ENCODE peak calls at places on chromosomes 6 and 20, in seven cellular contexts. E is GM12878, A is SJSA1, H is fibroblast of lung, J is suprapubic skin, U is H1, R is MM.1S. Z is an unnamed sample. For H3K4me1 and H3K36me3, the result is how much of the 10 kb centered on the place peaks cover.

GRCh38 chr6:331622-332521 is 39.6 kb downstream of the DUSP22 start:
- DNase-seq in E (peak), A (no peak), H (no peak), J (no peak), U (no peak), R (no peak), Z (no peak)

GRCh38 chr6:40626886-40627285 is 39.7 kb upstream of the LRFN2 start:
- DNase-seq in E (no peak), A (no peak), H (no peak), J (no peak), U (no peak), R (no peak), Z (no peak)

GRCh38 chr6:43972179-43972914 is 154.9 kb downstream of the MRPL14 start:
- DNase-seq in E (no peak), A (no peak), H (peak), J (no peak), U (no peak), R (no peak), Z (peak)

GRCh38 chr6:170287371-170287876 is 3.5 kb downstream of the DLL1 start:
- DNase-seq in E (no peak), A (no peak), H (no peak), J (peak), U (no peak), R (no peak), Z (no peak)

GRCh38 chr6:170155464-170156196 is 135.2 kb downstream of the DLL1 start:
- DNase-seq in E (no peak), A (no peak), H (no peak), J (no peak), U (no peak), R (no peak), Z (no peak)

GRCh38 chr20:57048027-57048869 is 218.2 kb downstream of the BMP7 start:
- DNase-seq in E (no peak), A (no peak), H (no peak), J (no peak), U (no peak), R (peak), Z (no peak)

GRCh38 chr20:3090565-3090964 is 6.0 kb upstream of the AVP start:
- DNase-seq in E (no peak), A (no peak), H (no peak), J (no peak), U (no peak), R (no peak), Z (no peak)

GRCh38 chr6:46486186-46486585 is 5.1 kb downstream of the RCAN2 start:
- DNase-seq in E (no peak), A (no peak), H (no peak), J (no peak), U (no peak), R (no peak), Z (no peak)

GRCh38 chr6:106892186-106892585 is 82.3 kb downstream of the CD24 start:
- DNase-seq in E (no peak), A (no peak), H (no peak), J (no peak), U (no peak), R (no peak), Z (no peak)

GRCh38 chr6:4801491-4802118 is 25.4 kb downstream of the CDYL start:
- DNase-seq in E (peak), A (no peak), H (no peak), J (no peak), U (no peak), R (peak), Z (no peak)

GRCh38 chr20:34022154-34022842 is 28.6 kb downstream of the RALY start:
- DNase-seq in E (peak), A (no peak), H (no peak), J (no peak), U (no peak), R (peak), Z (no peak)
- H3K4me1 ChIP-seq in E (under half), A (under half), H (under half), J (under half), U (under half), R (half or more), Z (under half)

DNA sequence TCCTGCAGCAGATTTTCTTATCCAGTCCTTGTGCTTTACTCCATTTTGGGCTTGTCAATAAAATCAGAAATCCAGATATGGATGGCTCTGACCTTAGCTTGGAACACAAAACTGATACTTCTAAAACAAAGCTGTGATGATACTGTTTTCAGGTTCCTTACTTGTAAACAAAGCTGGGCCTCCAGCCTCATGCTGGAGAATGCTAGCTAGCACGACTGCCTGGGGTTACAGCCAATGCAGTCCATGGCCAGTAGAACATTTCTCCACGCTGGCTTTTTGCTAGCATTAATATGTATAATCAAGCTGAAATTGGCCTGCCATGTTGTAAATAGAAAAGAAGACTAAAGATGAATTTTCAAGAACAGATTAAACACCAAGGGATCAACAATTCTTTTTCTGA is 63.9 kb downstream of the MTHFD1L start:
- DNase-seq in E (no peak), A (no peak), H (no peak), J (no peak), U (no peak), R (no peak), Z (no peak)
- H3K36me3 ChIP-seq in E (under half), A (half or more), H (under half), J (under half), U (under half), R (under half), Z (half or more)

GRCh38 chr6:108655840-108656650 is 95.3 kb downstream of the FOXO3 start:
- DNase-seq in E (no peak), A (peak), H (peak), J (no peak), U (no peak), R (no peak), Z (no peak)

GRCh38 chr6:108658174-108658573 is 97.5 kb downstream of the FOXO3 start:
- DNase-seq in E (no peak), A (no peak), H (no peak), J (no peak), U (no peak), R (no peak), Z (no peak)

GRCh38 chr6:108653864-108654402 is 93.2 kb downstream of the FOXO3 start:
- DNase-seq in E (no peak), A (no peak), H (peak), J (no peak), U (no peak), R (no peak), Z (no peak)

GRCh38 chr6:108654465-108655106 is 93.9 kb downstream of the FOXO3 start:
- DNase-seq in E (no peak), A (no peak), H (peak), J (no peak), U (no peak), R (no peak), Z (no peak)

DNA sequence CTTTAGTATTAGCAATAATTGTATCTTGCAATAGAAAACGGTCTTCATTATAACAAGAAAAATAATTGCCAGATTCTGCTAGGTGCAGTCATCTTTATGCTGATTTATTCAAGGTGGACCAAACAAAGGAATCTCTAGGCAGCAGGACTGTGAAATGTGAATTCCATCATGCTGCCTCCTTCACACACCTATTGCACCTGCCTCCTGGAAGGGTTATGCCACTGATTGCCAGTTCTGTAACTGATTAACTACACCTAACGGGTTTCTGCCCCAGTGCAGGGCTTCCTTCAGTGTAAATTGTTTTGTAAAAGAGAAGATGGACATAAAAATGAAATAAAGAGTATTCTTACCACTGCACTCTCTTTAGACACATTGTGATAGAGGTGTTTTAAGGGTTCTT is 96.1 kb downstream of the FOXO3 start:
- DNase-seq in E (no peak), A (no peak), H (no peak), J (no peak), U (no peak), R (no peak), Z (no peak)
- H3K4me1 ChIP-seq in E (under half), A (under half), H (under half), J (half or more), U (under half), R (half or more), Z (half or more)

DNA sequence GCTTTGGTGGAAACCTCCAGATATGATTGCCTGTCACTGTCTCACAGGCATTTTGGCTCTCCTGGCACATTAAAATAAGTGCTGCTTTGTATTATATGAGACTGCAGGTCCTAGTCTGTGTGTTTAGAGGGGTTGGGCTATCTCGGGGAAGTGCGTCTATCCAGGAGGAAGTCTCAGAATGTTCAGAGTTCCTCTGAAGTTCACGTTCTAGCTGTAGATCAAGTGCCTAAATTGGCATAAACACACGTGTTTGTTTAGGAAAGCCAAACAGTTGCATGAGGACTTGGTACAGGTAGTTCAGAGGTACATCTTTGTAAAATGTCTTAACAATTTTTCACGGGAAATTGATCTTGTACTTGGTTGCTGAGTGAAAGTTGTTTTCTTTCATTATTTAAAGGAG is 36.4 kb upstream of the SLC22A1 start:
- DNase-seq in E (no peak), A (no peak), H (no peak), J (no peak), U (no peak), R (no peak), Z (no peak)
- H3K36me3 ChIP-seq in E (under half), A (half or more), H (under half), J (half or more), U (half or more), R (under half), Z (half or more)

GRCh38 chr6:142927274-142927586 is 17.7 kb downstream of the HIVEP2 start:
- DNase-seq in E (no peak), A (no peak), H (no peak), J (no peak), U (no peak), R (no peak), Z (no peak)
- H3K4me1 ChIP-seq in E (under half), A (under half), H (under half), J (under half), U (under half), R (under half), Z (under half)

DNA sequence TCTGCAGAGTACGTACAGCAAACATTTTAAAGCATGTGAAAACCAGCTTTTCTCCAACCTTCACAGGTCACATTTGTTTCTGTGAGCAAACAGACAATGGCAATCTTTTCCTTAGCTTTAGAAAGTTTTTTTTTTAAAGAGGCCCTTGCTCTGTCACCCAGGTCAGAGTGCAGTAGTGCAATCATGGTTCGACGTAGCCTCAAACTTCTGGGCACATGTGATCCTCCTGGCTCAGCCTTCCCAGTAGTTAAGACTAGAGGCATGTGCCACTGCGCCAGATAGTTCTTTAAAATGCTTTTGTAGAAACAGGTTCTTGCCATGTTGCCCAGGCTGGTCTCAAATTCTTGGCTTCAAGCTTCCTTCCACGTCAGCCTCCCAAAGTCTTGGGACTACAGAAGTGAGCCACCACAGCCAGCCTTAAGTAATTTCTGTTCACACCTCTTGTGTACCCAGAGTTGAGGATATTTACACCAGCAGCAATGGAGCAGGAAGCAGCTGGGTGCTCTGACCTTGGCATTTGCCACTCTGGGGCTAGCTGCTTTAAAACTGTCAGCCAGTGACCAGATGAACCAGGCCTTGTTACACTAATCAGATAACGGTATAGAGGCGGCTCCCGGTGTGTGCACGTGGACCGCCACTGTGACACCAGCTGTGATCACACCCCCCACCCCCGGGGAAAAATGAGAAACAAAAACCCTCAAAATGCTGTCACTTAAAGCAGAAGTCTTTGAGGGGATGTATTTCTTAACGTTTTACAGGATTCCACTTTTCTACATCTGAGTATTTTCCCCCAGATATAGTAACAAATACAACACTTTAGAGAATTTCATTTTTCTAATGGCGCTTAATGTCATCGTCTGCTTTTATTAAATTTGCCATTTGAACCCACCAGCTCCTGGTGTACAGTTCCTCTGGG is 71.3 kb downstream of the AKAP12 start:
- DNase-seq in E (no peak), A (no peak), H (no peak), J (no peak), U (no peak), R (no peak), Z (no peak)
- H3K36me3 ChIP-seq in E (under half), A (under half), H (under half), J (under half), U (under half), R (under half), Z (under half)

DNA sequence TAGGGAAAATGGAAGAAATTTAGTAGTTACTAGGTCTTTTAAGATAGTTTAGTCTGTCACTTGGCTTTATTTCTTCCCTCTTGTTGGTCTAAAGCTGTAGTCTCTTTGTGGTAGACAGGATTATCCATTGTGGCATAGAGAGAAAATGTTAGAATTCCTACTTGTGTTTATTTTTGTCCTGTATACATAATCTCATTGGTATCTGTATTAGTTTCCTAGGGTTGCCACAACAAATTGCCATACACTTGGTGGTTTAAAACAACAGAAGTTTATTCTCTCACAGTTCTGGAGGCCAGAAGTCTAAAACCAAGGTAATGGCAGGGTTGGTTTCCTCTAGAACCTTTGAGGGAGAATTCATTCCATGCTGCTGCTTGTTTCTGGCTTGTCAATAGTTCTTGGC is 119.4 kb downstream of the ZFAND3 start:
- DNase-seq in E (no peak), A (peak), H (peak), J (no peak), U (no peak), R (no peak), Z (no peak)
- H3K4me1 ChIP-seq in E (under half), A (under half), H (under half), J (under half), U (under half), R (under half), Z (under half)

GRCh38 chr6:34837500-34837899 is 45.6 kb downstream of the BLTP3A start:
- DNase-seq in E (no peak), A (no peak), H (no peak), J (no peak), U (no peak), R (no peak), Z (no peak)
- H3K36me3 ChIP-seq in E (under half), A (under half), H (under half), J (under half), U (under half), R (under half), Z (under half)

GRCh38 chr20:37194616-37195015 is 15.3 kb upstream of the MROH8 start:
- DNase-seq in E (no peak), A (no peak), H (no peak), J (no peak), U (no peak), R (no peak), Z (no peak)
- H3K4me1 ChIP-seq in E (under half), A (under half), H (under half), J (under half), U (under half), R (under half), Z (under half)

GRCh38 chr20:32832664-32833063 is 12.9 kb downstream of the MAPRE1 start:
- DNase-seq in E (no peak), A (no peak), H (no peak), J (no peak), U (no peak), R (no peak), Z (no peak)

GRCh38 chr20:32837157-32837556 is 17.4 kb downstream of the MAPRE1 start:
- DNase-seq in E (no peak), A (no peak), H (no peak), J (no peak), U (no peak), R (no peak), Z (no peak)

GRCh38 chr20:32831982-32832381 is 12.2 kb downstream of the MAPRE1 start:
- DNase-seq in E (no peak), A (no peak), H (no peak), J (no peak), U (no peak), R (no peak), Z (no peak)

GRCh38 chr20:32839227-32839981 is 19.3 kb upstream of the EFCAB8 start:
- DNase-seq in E (no peak), A (no peak), H (no peak), J (no peak), U (no peak), R (no peak), Z (no peak)

DNA sequence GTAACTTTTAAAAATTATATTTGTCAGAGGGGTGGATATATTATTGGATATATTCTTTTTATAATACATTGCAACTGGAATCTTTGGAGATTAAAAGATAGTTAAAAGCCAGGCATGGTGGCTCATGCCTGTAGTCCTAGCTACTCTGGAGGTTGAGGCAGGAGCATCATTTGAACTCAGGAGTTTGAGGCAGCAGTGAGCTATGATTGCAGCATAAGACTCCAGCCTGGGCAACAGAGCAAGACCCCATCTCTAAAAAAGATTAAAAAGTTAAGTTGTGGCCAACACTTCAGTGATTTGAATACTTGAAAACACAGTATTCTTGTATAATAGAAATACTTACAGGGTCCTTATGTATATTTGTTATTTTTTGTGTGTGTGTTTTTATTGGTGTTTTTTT is 15.2 kb downstream of the MAPRE1 start:
- DNase-seq in E (no peak), A (no peak), H (no peak), J (no peak), U (no peak), R (no peak), Z (no peak)
- H3K36me3 ChIP-seq in E (under half), A (half or more), H (under half), J (half or more), U (under half), R (under half), Z (half or more)